ENCODE peak calls at places on chromosome 20, in eight cellular contexts. G is kidney epithelial cell; F is right lobe of liver; B is small intestine; P is choroid plexus epithelial cell; S is GM23248; H is colonic mucosa; C is CD8-positive, alpha-beta T cell. T is an unnamed sample.

GRCh38 chr20:14955396-14955795 is 618.0 kb upstream of the FLRT3 start:
- DNase-seq in G (no peak), F (no peak), B (no peak), P (no peak), S (no peak), H (no peak), C (no peak), T (no peak)

GRCh38 chr20:610130-611046 is at the start of gene TCF15:
- DNase-seq in G (no peak), F (peak), B (no peak), P (peak), S (peak), H (no peak), C (no peak), T (no peak)

GRCh38 chr20:40970218-40970617 is 58.4 kb upstream of the TOP1 start:
- DNase-seq in G (no peak), F (no peak), B (no peak), P (peak), S (no peak), H (peak), C (peak), T (no peak)

GRCh38 chr20:59994697-59995122 is 36.5 kb downstream of the CDH26 start:
- DNase-seq in G (no peak), F (no peak), B (peak), P (peak), S (peak), H (peak), C (no peak), T (no peak)

GRCh38 chr20:62642666-62643520 is 590 bp downstream of the SLCO4A1 start:
- DNase-seq in G (no peak), F (peak), B (peak), P (peak), S (peak), H (peak), C (peak), T (peak)

GRCh38 chr20:57392512-57393271 is 1.5 kb downstream of the RBM38 start:
- DNase-seq in G (no peak), F (peak), B (peak), P (no peak), S (no peak), H (peak), C (peak), T (peak)

GRCh38 chr20:7113577-7114466 is 346.3 kb downstream of the BMP2 start:
- DNase-seq in G (no peak), F (peak), B (peak), P (peak), S (peak), H (no peak), C (no peak), T (peak)

GRCh38 chr20:61806314-61806713 is 259.4 kb downstream of the TAF4 start:
- DNase-seq in G (no peak), F (peak), B (no peak), P (no peak), S (no peak), H (no peak), C (no peak), T (no peak)

GRCh38 chr20:32021091-32021490 is 10.9 kb downstream of the CCM2L start:
- DNase-seq in G (no peak), F (no peak), B (no peak), P (no peak), S (peak), H (no peak), C (no peak), T (no peak)

GRCh38 chr20:38418509-38419204 is 16.5 kb downstream of the SNHG17 start:
- DNase-seq in G (no peak), F (no peak), B (no peak), P (peak), S (peak), H (no peak), C (no peak), T (no peak)

GRCh38 chr20:48737463-48738093 is 90.2 kb downstream of the PREX1 start:
- DNase-seq in G (no peak), F (no peak), B (no peak), P (no peak), S (no peak), H (no peak), C (no peak), T (no peak)

GRCh38 chr20:52457826-52458225 is 266.2 kb upstream of the ZFP64 start:
- DNase-seq in G (peak), F (no peak), B (no peak), P (no peak), S (peak), H (no peak), C (no peak), T (no peak)

GRCh38 chr20:14406495-14406894 is 69.1 kb upstream of the FLRT3 start:
- DNase-seq in G (peak), F (no peak), B (no peak), P (peak), S (peak), H (no peak), C (no peak), T (no peak)

GRCh38 chr20:10427060-10427692 is 6.8 kb downstream of the MKKS start:
- DNase-seq in G (no peak), F (peak), B (peak), P (peak), S (peak), H (peak), C (peak), T (peak)

GRCh38 chr20:18507218-18508191 is at the start of gene SEC23B:
- DNase-seq in G (peak), F (peak), B (peak), P (peak), S (peak), H (peak), C (peak), T (peak)

GRCh38 chr20:53023717-53024116 is 51.6 kb downstream of the TSHZ2 start:
- DNase-seq in G (no peak), F (no peak), B (no peak), P (no peak), S (peak), H (no peak), C (no peak), T (no peak)

GRCh38 chr20:50263831-50264230 is 73.2 kb downstream of the CEBPB start:
- DNase-seq in G (no peak), F (no peak), B (no peak), P (no peak), S (no peak), H (no peak), C (no peak), T (no peak)

GRCh38 chr20:63651942-63652191 is 1.4 kb downstream of the STMN3 start:
- DNase-seq in G (no peak), F (no peak), B (no peak), P (no peak), S (no peak), H (no peak), C (no peak), T (no peak)
- H3K4me3 ChIP-seq in G (peak), F (no peak), B (peak), P (peak), S (peak), H (peak), C (peak), T (peak)

GRCh38 chr20:24472426-24472825 is 3.0 kb downstream of the SYNDIG1 start:
- DNase-seq in G (no peak), F (no peak), B (no peak), P (no peak), S (no peak), H (no peak), C (no peak), T (no peak)

GRCh38 chr20:24470031-24470781 is 777 bp downstream of the SYNDIG1 start:
- DNase-seq in G (no peak), F (no peak), B (no peak), P (peak), S (peak), H (no peak), C (no peak), T (no peak)

GRCh38 chr20:24470782-24471582 is 1.6 kb downstream of the SYNDIG1 start:
- DNase-seq in G (no peak), F (no peak), B (no peak), P (no peak), S (peak), H (no peak), C (no peak), T (no peak)

GRCh38 chr20:24468401-24469115 is 871 bp upstream of the SYNDIG1 start:
- DNase-seq in G (no peak), F (no peak), B (no peak), P (no peak), S (no peak), H (no peak), C (no peak), T (no peak)

DNA sequence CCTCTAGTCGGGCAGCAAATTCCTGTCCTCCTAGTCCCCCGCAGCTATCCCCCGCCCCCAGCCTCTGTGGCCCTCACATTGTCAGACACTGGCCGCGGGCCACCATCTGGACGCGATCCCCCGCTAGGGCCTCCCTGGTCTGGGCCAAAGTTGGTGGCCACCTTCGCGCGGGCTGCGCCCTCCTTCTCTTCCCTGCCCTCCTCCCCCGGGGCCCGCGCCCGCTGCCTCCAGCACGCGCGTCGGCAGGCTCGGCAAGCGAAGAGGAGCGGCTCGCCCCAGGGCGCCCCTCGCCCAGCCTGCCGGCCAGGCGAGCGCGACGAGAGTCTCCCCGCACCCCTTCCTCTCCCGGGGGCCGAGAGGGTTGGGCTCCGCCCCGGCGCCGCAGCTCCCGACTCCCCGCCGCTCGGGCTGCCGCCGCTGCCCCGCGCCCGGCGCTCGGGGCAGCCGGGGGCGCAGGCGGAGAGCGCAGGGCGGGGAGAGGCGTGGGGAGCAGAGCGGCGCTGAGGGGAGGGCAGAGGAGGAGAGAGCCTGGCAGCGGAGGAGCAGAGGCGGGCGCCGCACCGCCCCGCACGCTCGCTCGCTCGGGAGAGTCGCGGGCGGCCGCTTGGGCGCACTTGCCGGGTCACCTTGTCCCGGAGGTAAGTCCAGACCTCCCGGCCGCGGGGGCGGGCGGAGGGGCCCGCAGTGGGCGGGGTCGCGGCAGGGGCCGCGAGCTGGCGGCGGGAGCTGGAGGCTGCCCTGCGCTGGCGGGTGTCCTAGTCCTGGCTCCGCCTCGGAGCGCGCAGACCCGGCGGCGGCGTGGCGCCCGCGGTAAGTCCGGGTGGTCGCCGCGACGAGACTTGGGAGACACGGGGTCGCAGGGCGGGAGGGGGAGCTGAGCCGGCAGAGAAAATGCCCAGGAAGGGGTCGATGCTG is at the start of gene SYNDIG1:
- DNase-seq in G (no peak), F (no peak), B (no peak), P (peak), S (peak), H (no peak), C (no peak), T (no peak)
- H3K4me3 ChIP-seq in G (peak), F (no peak), B (peak), P (peak), S (peak), H (peak), C (no peak), T (peak)

GRCh38 chr20:44572551-44573500 is 9.6 kb upstream of the PKIG start:
- DNase-seq in G (peak), F (no peak), B (no peak), P (peak), S (peak), H (no peak), C (no peak), T (no peak)
- H3K4me3 ChIP-seq in G (no peak), F (no peak), B (no peak), P (no peak), S (peak), H (no peak), C (no peak), T (no peak)

GRCh38 chr20:3798405-3798768 is 2.3 kb downstream of the CDC25B start:
- DNase-seq in G (no peak), F (no peak), B (no peak), P (no peak), S (no peak), H (no peak), C (no peak), T (no peak)
- H3K4me3 ChIP-seq in G (no peak), F (peak), B (no peak), P (no peak), S (peak), H (no peak), C (peak), T (no peak)

GRCh38 chr20:58402305-58402704 is 13.3 kb downstream of the VAPB start:
- DNase-seq in G (no peak), F (no peak), B (no peak), P (no peak), S (no peak), H (no peak), C (no peak), T (no peak)
- H3K4me3 ChIP-seq in G (no peak), F (no peak), B (no peak), P (no peak), S (no peak), H (no peak), C (no peak), T (no peak)

GRCh38 chr20:3749087-3749688 is 16.7 kb downstream of the HSPA12B start:
- DNase-seq in G (no peak), F (no peak), B (no peak), P (no peak), S (no peak), H (no peak), C (no peak), T (no peak)
- H3K4me3 ChIP-seq in G (no peak), F (no peak), B (no peak), P (no peak), S (no peak), H (no peak), C (no peak), T (no peak)

GRCh38 chr20:24675651-24676352 is 206.4 kb downstream of the SYNDIG1 start:
- DNase-seq in G (no peak), F (no peak), B (no peak), P (no peak), S (no peak), H (no peak), C (no peak), T (no peak)
- H3K4me3 ChIP-seq in G (no peak), F (no peak), B (no peak), P (no peak), S (no peak), H (no peak), C (no peak), T (no peak)

DNA sequence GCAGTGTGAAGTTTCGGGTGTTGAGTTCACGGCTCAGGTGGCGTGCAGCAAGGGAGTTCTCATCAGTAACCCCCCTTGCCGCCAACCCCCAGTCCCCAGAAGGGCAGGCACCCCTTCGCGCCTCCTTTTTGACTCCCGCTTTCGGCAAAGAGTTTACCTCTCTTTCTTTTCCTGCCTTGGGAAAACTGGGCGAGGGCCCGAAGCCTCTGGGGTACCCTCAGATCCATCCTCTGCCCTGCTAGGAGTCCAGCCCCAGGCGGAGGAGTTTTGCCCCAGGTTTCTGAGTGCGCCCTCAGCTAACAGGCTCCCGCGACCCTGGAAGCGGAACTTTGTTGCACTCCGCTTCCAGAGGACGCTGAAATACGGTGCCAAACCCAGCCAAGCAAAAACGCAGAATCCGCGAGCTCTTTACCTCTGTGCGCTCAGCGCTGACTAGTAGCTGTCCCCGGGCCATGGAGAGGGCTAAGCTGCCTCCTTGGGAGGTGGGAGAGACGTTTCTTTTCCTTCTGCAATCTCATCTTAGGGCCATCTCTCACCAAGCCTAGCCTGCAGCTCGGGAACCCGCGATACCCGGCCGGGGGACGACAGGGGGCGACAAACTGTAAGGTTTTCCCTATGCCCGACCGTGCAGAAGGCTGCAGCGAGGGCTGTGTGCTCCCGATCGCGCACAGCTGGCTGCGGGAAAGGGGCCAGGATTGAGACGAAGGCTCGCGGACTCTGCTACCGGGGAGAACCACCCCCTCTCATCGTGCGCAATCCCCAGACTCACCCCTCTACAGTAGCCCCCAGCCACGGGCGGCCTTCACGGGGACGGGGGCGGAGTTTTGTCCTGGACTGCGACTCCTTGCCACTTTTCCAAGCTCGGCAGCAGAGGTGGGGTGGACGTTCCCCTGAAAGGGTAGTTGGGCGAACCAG is 2.7 kb upstream of the PAX1 start:
- DNase-seq in G (no peak), F (peak), B (peak), P (peak), S (peak), H (peak), C (no peak), T (peak)
- H3K4me3 ChIP-seq in G (no peak), F (no peak), B (no peak), P (no peak), S (peak), H (no peak), C (no peak), T (no peak)